ENCODE peak calls at places on chromosomes 1 and 21, in six cellular contexts. P, I, H, V, X and A are unnamed samples. For H3K4me1, the result is how much of the 10 kb centered on the place peaks cover.

GRCh38 chr1:94683886-94684285 is 136.3 kb upstream of the SLC44A3 start:
- DNase-seq in V (no peak), P (no peak), H (no peak), X (no peak), I (no peak), A (no peak)

GRCh38 chr21:32018381-32018780 is 145.6 kb downstream of the HUNK start:
- DNase-seq in I (no peak), P (no peak), H (no peak), X (no peak), V (no peak), A (no peak)

GRCh38 chr1:211616231-211617031 is 37.5 kb upstream of the SLC30A1 start:
- DNase-seq in I (no peak), X (no peak), H (no peak), P (peak), V (no peak), A (no peak)

GRCh38 chr1:168397806-168398205 is 117.1 kb downstream of the TBX19 start:
- DNase-seq in V (no peak), X (no peak), H (no peak), I (no peak), P (no peak), A (no peak)

GRCh38 chr1:173507847-173508209 is 30.7 kb downstream of the PRDX6 start:
- DNase-seq in P (no peak), X (no peak), V (no peak), H (no peak), I (no peak), A (no peak)

GRCh38 chr1:169060010-169060722 is 46.3 kb upstream of the ATP1B1 start:
- DNase-seq in P (no peak), I (no peak), X (no peak), H (peak), V (no peak), A (no peak)

GRCh38 chr1:59672851-59673574 is 141.7 kb upstream of the HOOK1 start:
- DNase-seq in P (no peak), H (peak), X (no peak), I (no peak), V (peak), A (no peak)

GRCh38 chr1:197440730-197441129 is 172.7 kb downstream of the CRB1 start:
- DNase-seq in I (no peak), H (no peak), V (no peak), X (no peak), P (no peak), A (no peak)

GRCh38 chr1:193348126-193349045 is 162.0 kb upstream of the B3GALT2 start:
- DNase-seq in H (no peak), I (no peak), X (no peak), V (no peak), P (no peak), A (no peak)

GRCh38 chr1:15959847-15960446 is 16.0 kb downstream of the ZBTB17 start:
- DNase-seq in X (no peak), H (no peak), V (no peak), P (no peak), I (no peak), A (no peak)

GRCh38 chr1:33185541-33185940 is 3.7 kb upstream of the TRIM62 start:
- DNase-seq in H (no peak), I (no peak), V (no peak), P (no peak), X (no peak), A (no peak)

GRCh38 chr21:27580276-27580675 is 613.4 kb upstream of the ADAMTS5 start:
- DNase-seq in H (no peak), X (no peak), V (no peak), I (no peak), P (no peak), A (no peak)

GRCh38 chr21:33884361-33885157 is 31.0 kb downstream of the ATP5PO start:
- DNase-seq in H (no peak), I (no peak), X (no peak), P (no peak), V (no peak), A (no peak)

GRCh38 chr1:29156543-29157268 is 25.0 kb downstream of the SRSF4 start:
- DNase-seq in X (no peak), H (no peak), P (peak), V (no peak), I (no peak), A (peak)

GRCh38 chr1:91122106-91122717 is 100.4 kb upstream of the ZNF644 start:
- DNase-seq in I (no peak), P (no peak), V (no peak), X (no peak), H (no peak), A (no peak)

GRCh38 chr1:23394176-23394575 is 24.5 kb upstream of the ZNF436 start:
- DNase-seq in I (no peak), V (no peak), P (peak), X (no peak), H (no peak), A (peak)

GRCh38 chr1:54413295-54413694 is 7.1 kb upstream of the SSBP3 start:
- DNase-seq in I (peak), H (no peak), V (no peak), X (peak), P (peak), A (no peak)

GRCh38 chr1:64013395-64013794 is 190.0 kb upstream of the UBE2U start:
- DNase-seq in P (no peak), H (no peak), I (no peak), X (no peak), V (no peak), A (no peak)

GRCh38 chr1:173122958-173123852 is 72.5 kb upstream of the TNFSF18 start:
- DNase-seq in I (no peak), V (no peak), P (peak), H (peak), X (peak), A (peak)

GRCh38 chr1:54551891-54552290 is 3.9 kb downstream of the ACOT11 start:
- DNase-seq in P (no peak), H (no peak), X (no peak), V (no peak), I (no peak), A (no peak)

GRCh38 chr21:33149166-33149565 is 79.2 kb downstream of the OLIG1 start:
- DNase-seq in P (no peak), X (no peak), H (no peak), V (no peak), I (no peak), A (no peak)

GRCh38 chr1:41789616-41790330 is 128.9 kb downstream of the HIVEP3 start:
- DNase-seq in P (no peak), I (no peak), V (no peak), X (no peak), H (no peak), A (no peak)

GRCh38 chr1:22317920-22318243 is 133.8 kb upstream of the ZBTB40 start:
- DNase-seq in P (no peak), H (no peak), I (no peak), V (no peak), X (no peak), A (no peak)

GRCh38 chr1:5926686-5927435 is 65.4 kb downstream of the NPHP4 start:
- DNase-seq in V (no peak), H (no peak), I (no peak), X (no peak), P (peak), A (no peak)

GRCh38 chr1:43666608-43667007 is 16.7 kb downstream of the KDM4A start:
- DNase-seq in I (no peak), X (no peak), P (no peak), V (no peak), H (no peak), A (no peak)

GRCh38 chr1:234602334-234603220 is 7.4 kb downstream of the IRF2BP2 start:
- DNase-seq in I (peak), H (peak), V (peak), P (peak), X (no peak), A (peak)

GRCh38 chr1:161013104-161013590 is 7.8 kb downstream of the F11R start:
- DNase-seq in H (no peak), P (no peak), X (no peak), V (no peak), I (no peak), A (no peak)

GRCh38 chr1:245679796-245680195 is 525.0 kb downstream of the KIF26B start:
- DNase-seq in H (no peak), V (no peak), X (no peak), P (no peak), I (peak), A (no peak)

GRCh38 chr1:59601032-59601431 is 213.7 kb upstream of the HOOK1 start:
- DNase-seq in X (no peak), I (no peak), P (no peak), H (no peak), V (no peak), A (no peak)

GRCh38 chr1:225868631-225869330 is 13.4 kb downstream of the TMEM63A start:
- DNase-seq in P (no peak), H (no peak), I (no peak), X (peak), V (no peak), A (no peak)

GRCh38 chr1:200153277-200154055 is 126.0 kb downstream of the NR5A2 start:
- DNase-seq in H (no peak), X (no peak), V (no peak), I (peak), P (no peak), A (no peak)

GRCh38 chr1:25695991-25696330 is 79.4 kb downstream of the MAN1C1 start:
- DNase-seq in I (no peak), X (no peak), H (peak), V (no peak), P (peak), A (no peak)

GRCh38 chr1:112575154-112575804 is 43.7 kb downstream of the ST7L start:
- DNase-seq in H (peak), I (no peak), X (no peak), P (no peak), V (peak), A (peak)

GRCh38 chr1:113057006-113057405 is 16.0 kb upstream of the LRIG2 start:
- DNase-seq in V (no peak), P (no peak), X (no peak), H (no peak), I (peak), A (peak)

GRCh38 chr1:97063532-97063931 is 341.9 kb downstream of the PTBP2 start:
- DNase-seq in P (no peak), V (no peak), I (no peak), H (peak), X (no peak), A (no peak)

GRCh38 chr21:32698971-32699693 is 28.7 kb downstream of the SYNJ1 start:
- DNase-seq in V (no peak), I (no peak), H (no peak), P (no peak), X (no peak), A (peak)

GRCh38 chr21:16587141-16587570 is 857.4 kb downstream of the USP25 start:
- DNase-seq in I (no peak), V (no peak), P (peak), X (no peak), H (peak), A (peak)

GRCh38 chr1:8962812-8963669 is 17.4 kb downstream of the CA6 start:
- DNase-seq in P (no peak), I (peak), H (peak), V (peak), X (no peak), A (peak)

GRCh38 chr1:109914587-109915240 is 4.1 kb downstream of the CSF1 start:
- DNase-seq in V (no peak), P (no peak), I (no peak), X (no peak), H (no peak), A (peak)
- H3K4me1 ChIP-seq in V (under half), P (under half), I (under half), X (under half), H (half or more), A (under half)

GRCh38 chr1:61377242-61377958 is 295.0 kb downstream of the NFIA start:
- DNase-seq in X (no peak), I (no peak), V (no peak), H (no peak), P (no peak), A (no peak)

GRCh38 chr1:61380561-61380960 is 298.2 kb downstream of the NFIA start:
- DNase-seq in I (no peak), P (no peak), V (no peak), H (no peak), X (no peak), A (no peak)

GRCh38 chr1:61379693-61380092 is 297.3 kb downstream of the NFIA start:
- DNase-seq in X (no peak), V (no peak), H (no peak), I (no peak), P (no peak), A (no peak)

GRCh38 chr1:61376151-61376550 is 293.8 kb downstream of the NFIA start:
- DNase-seq in I (no peak), P (no peak), V (no peak), H (no peak), X (no peak), A (no peak)

DNA sequence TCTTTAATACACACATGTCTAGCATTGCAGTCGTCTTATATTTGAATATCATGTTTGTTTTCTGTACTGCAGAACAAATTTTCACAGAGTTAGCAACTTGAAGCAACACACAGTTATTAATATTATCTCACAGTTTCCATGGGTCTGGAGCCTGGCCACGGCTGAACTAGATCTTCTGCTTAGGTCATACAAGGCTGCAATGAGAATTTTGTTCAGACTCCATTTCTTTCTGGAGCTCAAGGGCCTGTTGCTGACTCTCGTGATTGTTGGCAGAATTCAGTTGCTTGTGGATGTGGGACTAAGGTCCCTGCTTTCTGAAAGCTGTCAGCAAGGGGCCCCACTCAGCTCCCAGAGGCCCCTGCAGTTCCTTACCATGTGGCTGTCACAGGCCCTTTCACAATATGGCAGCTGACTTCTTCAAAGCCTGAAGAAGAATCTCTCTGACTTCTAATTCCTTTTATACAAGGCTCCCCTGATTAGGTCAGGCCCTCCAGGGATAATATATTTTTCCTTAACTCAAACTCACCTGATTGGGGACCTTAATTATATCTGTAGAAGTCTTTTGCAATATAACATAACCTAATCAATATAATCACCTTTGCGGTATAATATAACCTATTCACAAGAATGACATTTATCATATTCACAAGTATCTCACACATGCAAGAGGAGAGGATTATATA is 296.3 kb downstream of the NFIA start:
- DNase-seq in I (no peak), X (no peak), P (no peak), H (no peak), V (no peak), A (no peak)
- H3K4me3 ChIP-seq in I (no peak), X (no peak), P (no peak), H (no peak), V (no peak), A (no peak)

GRCh38 chr1:163068716-163069115 is 445 bp upstream of the RGS4 start:
- DNase-seq in P (no peak), V (no peak), H (no peak), X (no peak), I (no peak), A (no peak)
- TF ChIP-seq CTCF in P (no peak), V (no peak), H (no peak), X (no peak), I (no peak), A (no peak)

GRCh38 chr21:44261191-44261631 is 486 bp downstream of the DNMT3L start:
- DNase-seq in X (peak), P (no peak), V (no peak), I (no peak), H (no peak), A (no peak)
- H3K4me1 ChIP-seq in X (under half), P (under half), V (under half), I (under half), H (under half), A (under half)

GRCh38 chr1:12046749-12047119 is 16.4 kb upstream of the TNFRSF8 start:
- DNase-seq in H (no peak), I (no peak), P (no peak), X (no peak), V (no peak), A (no peak)

GRCh38 chr1:12049625-12050024 is 13.5 kb upstream of the TNFRSF8 start:
- DNase-seq in X (no peak), H (no peak), I (no peak), P (no peak), V (no peak), A (no peak)

GRCh38 chr1:12048376-12048775 is 14.7 kb upstream of the TNFRSF8 start:
- DNase-seq in P (no peak), I (no peak), X (no peak), V (no peak), H (no peak), A (no peak)

GRCh38 chr1:12051361-12051760 is 11.7 kb upstream of the TNFRSF8 start:
- DNase-seq in X (no peak), V (no peak), I (no peak), P (no peak), H (no peak), A (no peak)

DNA sequence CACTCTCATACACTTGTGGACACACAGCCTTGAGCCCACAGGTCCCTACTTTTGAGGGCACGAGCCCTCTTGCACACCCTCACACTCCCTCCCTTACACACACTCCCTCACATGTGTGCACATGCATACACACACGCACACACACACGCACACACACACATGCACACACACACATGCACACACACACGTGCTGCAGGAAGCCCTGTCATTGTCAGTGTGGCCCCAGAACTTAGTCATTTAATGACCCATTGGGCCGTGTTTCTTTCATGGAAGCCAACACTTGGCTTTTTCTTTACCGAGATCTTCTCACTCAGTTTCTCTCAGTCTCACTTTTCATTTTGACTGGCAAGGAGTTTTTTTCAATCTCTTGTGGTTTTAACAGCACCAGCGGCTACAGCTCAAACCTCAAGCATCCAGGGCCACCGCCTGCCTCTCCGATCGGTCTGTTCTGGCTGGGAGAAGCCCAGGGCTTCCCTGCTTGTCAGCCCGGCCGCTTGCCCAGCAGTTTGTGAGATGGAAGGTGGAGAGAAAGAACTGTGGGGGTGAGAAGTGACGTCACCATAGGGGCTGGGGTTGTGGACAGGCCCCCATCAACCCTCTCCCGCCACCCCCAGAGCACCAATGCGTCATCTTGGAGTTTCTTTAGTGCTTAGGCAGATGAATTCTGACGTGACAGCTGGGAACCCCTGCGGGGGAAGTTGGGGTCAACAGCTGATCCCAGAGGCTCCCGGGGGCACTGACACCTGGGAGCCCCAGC is 15.8 kb upstream of the TNFRSF8 start:
- DNase-seq in H (no peak), P (no peak), I (no peak), X (no peak), V (no peak), A (no peak)
- H3K4me3 ChIP-seq in H (no peak), P (no peak), I (no peak), X (no peak), V (no peak), A (no peak)

GRCh38 chr1:10514490-10515235 is 39.9 kb downstream of the PEX14 start:
- DNase-seq in X (no peak), P (no peak), I (no peak), H (peak), V (peak), A (peak)
- TF ChIP-seq CTCF in X (peak), P (no peak), I (peak), H (peak), V (peak), A (peak)